ENCODE peak calls at places on chromosomes 4 and X, in nine cellular contexts. One of them, this sample, is unnamed.

GRCh38 chr4:144347116-144347515 is 206.6 kb upstream of the GYPA start:
- DNase-seq in left ventricle myocardium inferior: no peak
- DNase-seq in lung microvascular endothelial cell: no peak
- DNase-seq in SK-MEL-5: no peak
- DNase-seq in Calu3: no peak
- DNase-seq in bronchial epithelial cell: no peak
- DNase-seq in nephron progenitor cell: no peak
- DNase-seq in EL: no peak
- DNase-seq in mammary epithelial cell: no peak
- DNase-seq in this sample: no peak

GRCh38 chr4:91116861-91117260 is 989.7 kb downstream of the CCSER1 start:
- DNase-seq in left ventricle myocardium inferior: no peak
- DNase-seq in SK-MEL-5: peak; percentile 37
- DNase-seq in nephron progenitor cell: no peak
- DNase-seq in Calu3: no peak
- DNase-seq in lung microvascular endothelial cell: peak; percentile 1
- DNase-seq in mammary epithelial cell: peak; percentile 32
- DNase-seq in bronchial epithelial cell: peak; percentile 62
- DNase-seq in EL: no peak
- DNase-seq in this sample: peak; percentile 3

GRCh38 chrX:48496660-48497059 is 12.1 kb upstream of the PORCN start:
- DNase-seq in Calu3: no peak
- DNase-seq in SK-MEL-5: no peak
- DNase-seq in mammary epithelial cell: no peak
- DNase-seq in EL: peak; percentile 15
- DNase-seq in bronchial epithelial cell: no peak
- DNase-seq in lung microvascular endothelial cell: no peak
- DNase-seq in nephron progenitor cell: no peak
- DNase-seq in left ventricle myocardium inferior: no peak
- DNase-seq in this sample: no peak

GRCh38 chr4:150852237-150852636 is 162.8 kb downstream of the LRBA start:
- DNase-seq in EL: peak; percentile 7
- DNase-seq in mammary epithelial cell: no peak
- DNase-seq in lung microvascular endothelial cell: no peak
- DNase-seq in left ventricle myocardium inferior: no peak
- DNase-seq in Calu3: no peak
- DNase-seq in SK-MEL-5: no peak
- DNase-seq in bronchial epithelial cell: no peak
- DNase-seq in nephron progenitor cell: no peak
- DNase-seq in this sample: no peak

GRCh38 chr4:70945046-70945445 is 42.9 kb downstream of the MOB1B start:
- DNase-seq in Calu3: no peak
- DNase-seq in left ventricle myocardium inferior: no peak
- DNase-seq in EL: no peak
- DNase-seq in nephron progenitor cell: no peak
- DNase-seq in mammary epithelial cell: no peak
- DNase-seq in bronchial epithelial cell: no peak
- DNase-seq in lung microvascular endothelial cell: no peak
- DNase-seq in SK-MEL-5: no peak
- DNase-seq in this sample: no peak

GRCh38 chrX:14497184-14497666 is 32.1 kb upstream of the GLRA2 start:
- DNase-seq in bronchial epithelial cell: no peak
- DNase-seq in EL: peak; percentile 9
- DNase-seq in lung microvascular endothelial cell: no peak
- DNase-seq in SK-MEL-5: peak; percentile 0
- DNase-seq in Calu3: no peak
- DNase-seq in mammary epithelial cell: no peak
- DNase-seq in nephron progenitor cell: no peak
- DNase-seq in left ventricle myocardium inferior: no peak
- DNase-seq in this sample: no peak

GRCh38 chr4:53240573-53240972 is 125.3 kb downstream of the SCFD2 start:
- DNase-seq in bronchial epithelial cell: no peak
- DNase-seq in Calu3: no peak
- DNase-seq in EL: no peak
- DNase-seq in lung microvascular endothelial cell: no peak
- DNase-seq in SK-MEL-5: no peak
- DNase-seq in left ventricle myocardium inferior: no peak
- DNase-seq in mammary epithelial cell: no peak
- DNase-seq in nephron progenitor cell: no peak
- DNase-seq in this sample: no peak

GRCh38 chr4:6343950-6344408 is 74.3 kb downstream of the WFS1 start:
- DNase-seq in bronchial epithelial cell: peak; percentile 93
- DNase-seq in Calu3: peak; percentile 68
- DNase-seq in nephron progenitor cell: no peak
- DNase-seq in mammary epithelial cell: peak; percentile 81
- DNase-seq in left ventricle myocardium inferior: no peak
- DNase-seq in SK-MEL-5: peak; percentile 18
- DNase-seq in EL: peak; percentile 76
- DNase-seq in lung microvascular endothelial cell: no peak
- DNase-seq in this sample: peak; percentile 62

GRCh38 chr4:155514628-155515027 is 137.9 kb upstream of the MAP9 start:
- DNase-seq in Calu3: no peak
- DNase-seq in EL: no peak
- DNase-seq in nephron progenitor cell: no peak
- DNase-seq in left ventricle myocardium inferior: no peak
- DNase-seq in SK-MEL-5: no peak
- DNase-seq in mammary epithelial cell: no peak
- DNase-seq in lung microvascular endothelial cell: no peak
- DNase-seq in bronchial epithelial cell: no peak
- DNase-seq in this sample: no peak

GRCh38 chr4:20354120-20354519 is 102.4 kb downstream of the SLIT2 start:
- DNase-seq in nephron progenitor cell: peak; percentile 9
- DNase-seq in bronchial epithelial cell: no peak
- DNase-seq in lung microvascular endothelial cell: no peak
- DNase-seq in left ventricle myocardium inferior: no peak
- DNase-seq in SK-MEL-5: peak; percentile 11
- DNase-seq in mammary epithelial cell: no peak
- DNase-seq in EL: no peak
- DNase-seq in Calu3: no peak
- DNase-seq in this sample: no peak

GRCh38 chrX:77003956-77004355 is 443.2 kb upstream of the FGF16 start:
- DNase-seq in SK-MEL-5: no peak
- DNase-seq in Calu3: no peak
- DNase-seq in lung microvascular endothelial cell: no peak
- DNase-seq in bronchial epithelial cell: peak; percentile 1
- DNase-seq in nephron progenitor cell: no peak
- DNase-seq in left ventricle myocardium inferior: no peak
- DNase-seq in mammary epithelial cell: no peak
- DNase-seq in EL: no peak
- DNase-seq in this sample: no peak

GRCh38 chrX:14936561-14936960 is 63.3 kb downstream of the MOSPD2 start:
- DNase-seq in mammary epithelial cell: peak; percentile 70
- DNase-seq in EL: peak; percentile 78
- DNase-seq in bronchial epithelial cell: peak; percentile 65
- DNase-seq in left ventricle myocardium inferior: no peak
- DNase-seq in SK-MEL-5: peak; percentile 60
- DNase-seq in lung microvascular endothelial cell: no peak
- DNase-seq in nephron progenitor cell: no peak
- DNase-seq in Calu3: peak; percentile 29
- DNase-seq in this sample: no peak

GRCh38 chr4:4402966-4403365 is 16.1 kb downstream of the NSG1 start:
- DNase-seq in left ventricle myocardium inferior: no peak
- DNase-seq in bronchial epithelial cell: peak; percentile 68
- DNase-seq in Calu3: no peak
- DNase-seq in nephron progenitor cell: no peak
- DNase-seq in lung microvascular endothelial cell: no peak
- DNase-seq in SK-MEL-5: no peak
- DNase-seq in EL: peak; percentile 76
- DNase-seq in mammary epithelial cell: peak; percentile 17
- DNase-seq in this sample: no peak

GRCh38 chr4:17310269-17310652 is 201.6 kb downstream of the QDPR start:
- DNase-seq in lung microvascular endothelial cell: no peak
- DNase-seq in nephron progenitor cell: no peak
- DNase-seq in EL: peak; percentile 70
- DNase-seq in bronchial epithelial cell: no peak
- DNase-seq in mammary epithelial cell: no peak
- DNase-seq in left ventricle myocardium inferior: no peak
- DNase-seq in SK-MEL-5: no peak
- DNase-seq in Calu3: no peak
- DNase-seq in this sample: no peak

GRCh38 chr4:665381-665750 is 8.7 kb downstream of the ATP5ME start:
- DNase-seq in EL: no peak
- DNase-seq in Calu3: no peak
- DNase-seq in bronchial epithelial cell: no peak
- DNase-seq in SK-MEL-5: no peak
- DNase-seq in mammary epithelial cell: no peak
- DNase-seq in nephron progenitor cell: no peak
- DNase-seq in lung microvascular endothelial cell: no peak
- DNase-seq in left ventricle myocardium inferior: no peak
- DNase-seq in this sample: no peak

GRCh38 chr4:114156371-114156770 is 176.9 kb upstream of the ARSJ start:
- DNase-seq in SK-MEL-5: no peak
- DNase-seq in mammary epithelial cell: no peak
- DNase-seq in lung microvascular endothelial cell: no peak
- DNase-seq in nephron progenitor cell: no peak
- DNase-seq in left ventricle myocardium inferior: no peak
- DNase-seq in Calu3: no peak
- DNase-seq in bronchial epithelial cell: no peak
- DNase-seq in EL: no peak
- DNase-seq in this sample: no peak

GRCh38 chr4:7898385-7898784 is 41.3 kb downstream of the AFAP1 start:
- DNase-seq in bronchial epithelial cell: no peak
- DNase-seq in EL: no peak
- DNase-seq in SK-MEL-5: no peak
- DNase-seq in Calu3: no peak
- DNase-seq in mammary epithelial cell: no peak
- DNase-seq in lung microvascular endothelial cell: no peak
- DNase-seq in nephron progenitor cell: no peak
- DNase-seq in left ventricle myocardium inferior: no peak
- DNase-seq in this sample: no peak